ENCODE peak calls at places on chromosome 2, in four cellular contexts. Q is kidney, V is testis, I is SJSA1. U is an unnamed sample. For H3K9me3, the result is how much of the 10 kb centered on the place peaks cover.

GRCh38 chr2:97931851-97932211 is 63.9 kb downstream of the TMEM131 start:
- DNase-seq in Q (no peak), V (no peak), I (no peak), U (no peak)

GRCh38 chr2:178530625-178531142 is 50.4 kb downstream of the PLEKHA3 start:
- DNase-seq in Q (no peak), V (no peak), I (no peak), U (no peak)

GRCh38 chr2:95266781-95267430 is 7.3 kb upstream of the PROM2 start:
- DNase-seq in Q (peak), V (no peak), I (no peak), U (no peak)

GRCh38 chr2:46964835-46965560 is 49.4 kb upstream of the MCFD2 start:
- DNase-seq in Q (no peak), V (no peak), I (no peak), U (no peak)

GRCh38 chr2:55115795-55116597 is 65.7 kb upstream of the RTN4 start:
- DNase-seq in Q (no peak), V (no peak), I (peak), U (no peak)

GRCh38 chr2:78992451-78992806 is 33.1 kb upstream of the REG3G start:
- DNase-seq in Q (no peak), V (peak), I (no peak), U (no peak)

GRCh38 chr2:25177369-25177641 is 8.9 kb upstream of the POMC start:
- DNase-seq in Q (no peak), V (no peak), I (no peak), U (no peak)

GRCh38 chr2:232839680-232840079 is 30.4 kb upstream of the SNORC start:
- DNase-seq in Q (no peak), V (no peak), I (no peak), U (no peak)

GRCh38 chr2:100639588-100640195 is 76.9 kb downstream of the PDCL3 start:
- DNase-seq in Q (no peak), V (no peak), I (no peak), U (no peak)

GRCh38 chr2:100242416-100242815 is 79.9 kb downstream of the LONRF2 start:
- DNase-seq in Q (no peak), V (no peak), I (no peak), U (no peak)

GRCh38 chr2:71697106-71698010 is 244.0 kb downstream of the DYSF start:
- DNase-seq in Q (peak), V (no peak), I (no peak), U (no peak)

GRCh38 chr2:94979406-94980375 is 45.8 kb upstream of the MAL start:
- DNase-seq in Q (no peak), V (no peak), I (no peak), U (no peak)

GRCh38 chr2:99876956-99877355 is 265.4 kb downstream of the AFF3 start:
- DNase-seq in Q (no peak), V (no peak), I (no peak), U (no peak)

GRCh38 chr2:121297217-121297830 is 12.3 kb upstream of the TFCP2L1 start:
- DNase-seq in Q (no peak), V (peak), I (peak), U (no peak)

GRCh38 chr2:234990300-234990699 is 38.5 kb downstream of the SH3BP4 start:
- DNase-seq in Q (peak), V (no peak), I (no peak), U (no peak)

GRCh38 chr2:72953976-72954375 is 36.7 kb downstream of the EMX1 start:
- DNase-seq in Q (peak), V (no peak), I (no peak), U (peak)

GRCh38 chr2:86520153-86520552 is 43.1 kb downstream of the CHMP3 start:
- DNase-seq in Q (no peak), V (no peak), I (no peak), U (no peak)

GRCh38 chr2:102636283-102636907 is 17.0 kb downstream of the SLC9A2 start:
- DNase-seq in Q (no peak), V (no peak), I (no peak), U (no peak)

DNA sequence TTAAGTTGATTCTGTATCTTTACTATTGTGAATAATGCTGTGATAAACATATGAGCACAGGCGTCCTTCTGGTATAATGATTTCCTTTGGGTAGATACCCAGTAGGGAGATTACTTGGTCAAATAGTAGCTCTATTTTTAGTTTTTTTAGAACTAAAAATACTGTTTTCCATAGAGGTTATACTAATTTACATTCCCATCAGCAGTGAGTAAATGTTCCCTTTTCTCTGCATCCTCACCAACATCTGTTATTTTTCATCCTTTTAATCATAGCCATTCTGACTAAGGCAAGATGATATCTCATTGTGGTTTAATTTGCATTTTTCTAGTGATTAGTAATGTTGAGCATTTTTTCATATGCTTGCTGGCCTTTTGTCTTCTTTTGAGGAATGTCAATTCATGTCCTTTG is 35.1 kb downstream of the PMS1 start:
- DNase-seq in Q (no peak), V (no peak), I (peak), U (no peak)
- H3K27ac ChIP-seq in Q (no peak), V (no peak), I (peak), U (no peak)

GRCh38 chr2:239532305-239532649 is 131.5 kb upstream of the HDAC4 start:
- DNase-seq in Q (no peak), V (no peak), I (no peak), U (no peak)
- H3K9me3 ChIP-seq in Q (under half), V (under half), I (under half), U (under half)

GRCh38 chr2:219969508-219969907 is 342.1 kb downstream of the SLC4A3 start:
- DNase-seq in Q (no peak), V (no peak), I (no peak), U (no peak)
- H3K27ac ChIP-seq in Q (no peak), V (no peak), I (peak), U (no peak)

GRCh38 chr2:62216113-62216512 is 20.2 kb downstream of the B3GNT2 start:
- DNase-seq in Q (no peak), V (no peak), I (no peak), U (no peak)
- H3K9me3 ChIP-seq in Q (under half), V (under half), I (under half), U (under half)

GRCh38 chr2:200404615-200405014 is 98.1 kb downstream of the SPATS2L start:
- DNase-seq in Q (no peak), V (no peak), I (no peak), U (no peak)
- H3K27ac ChIP-seq in Q (no peak), V (no peak), I (peak), U (no peak)

DNA sequence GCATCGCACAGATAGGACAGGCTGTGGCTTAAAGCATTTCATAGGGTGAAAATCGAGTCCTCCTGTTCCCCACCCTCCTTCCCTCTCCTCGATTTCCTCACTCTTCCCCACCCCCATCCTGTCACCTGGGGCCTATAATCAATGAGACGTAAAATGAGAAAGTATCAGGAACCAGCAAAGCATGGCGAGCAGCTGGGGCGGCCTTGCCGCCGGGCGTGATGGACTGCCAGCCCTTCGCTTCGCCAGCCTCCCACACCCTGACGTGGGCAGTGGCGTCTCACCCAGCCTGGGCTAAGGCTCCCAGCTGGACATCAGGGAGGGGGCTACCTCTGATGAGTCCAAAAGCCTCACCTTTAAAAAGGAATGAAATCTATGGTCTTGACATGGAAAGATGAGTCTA is 11.1 kb downstream of the SLC30A3 start:
- DNase-seq in Q (no peak), V (no peak), I (no peak), U (no peak)
- H3K9me3 ChIP-seq in Q (under half), V (under half), I (under half), U (under half)

DNA sequence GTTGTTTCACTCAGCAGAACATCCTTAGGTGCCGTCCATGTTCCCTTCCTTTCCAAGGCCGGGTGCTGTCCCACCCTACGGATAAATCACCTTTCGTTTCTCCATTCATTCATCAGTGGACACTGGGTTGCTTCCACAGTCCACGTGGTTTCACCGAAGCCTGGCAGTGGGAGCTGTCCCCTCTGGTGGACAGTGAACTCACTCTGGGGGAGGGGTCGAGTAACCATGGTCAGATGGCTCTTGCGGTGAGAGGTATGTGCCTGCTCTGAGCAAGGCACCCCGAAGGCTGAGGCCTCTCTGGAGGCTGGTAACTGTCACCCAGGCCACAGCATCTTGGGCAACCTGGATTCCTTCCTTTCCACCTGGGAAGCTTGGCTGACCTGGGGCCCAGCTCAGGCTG is 61.5 kb upstream of the TWIST2 start:
- DNase-seq in Q (no peak), V (no peak), I (no peak), U (no peak)
- H3K27ac ChIP-seq in Q (no peak), V (no peak), I (no peak), U (no peak)

DNA sequence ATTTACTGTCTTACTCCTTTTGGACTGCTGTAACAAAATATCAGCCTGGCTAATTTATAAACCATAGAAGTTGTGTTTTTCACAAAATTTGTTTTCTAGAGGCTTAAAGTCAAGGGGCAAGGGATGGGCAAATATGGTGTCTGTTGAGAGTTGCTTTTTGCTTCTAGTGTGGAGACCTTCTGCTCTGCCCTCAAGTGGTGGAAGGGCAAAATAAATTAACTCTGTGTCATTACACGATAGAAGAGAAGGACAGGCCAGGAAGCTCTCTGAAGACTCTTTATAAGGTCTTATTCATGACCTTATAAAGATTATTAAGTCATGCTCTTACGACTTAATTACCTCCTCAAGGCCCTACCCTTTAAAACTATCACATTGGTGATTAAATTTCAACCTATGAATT is 181.2 kb upstream of the LRATD1 start:
- DNase-seq in Q (no peak), V (no peak), I (no peak), U (no peak)
- H3K9me3 ChIP-seq in Q (under half), V (under half), I (under half), U (under half)

GRCh38 chr2:159015174-159015573 is 46.7 kb downstream of the TANC1 start:
- DNase-seq in Q (no peak), V (no peak), I (no peak), U (no peak)

GRCh38 chr2:159015823-159016222 is 47.4 kb downstream of the TANC1 start:
- DNase-seq in Q (no peak), V (no peak), I (no peak), U (no peak)

GRCh38 chr2:159010963-159011362 is 42.5 kb downstream of the TANC1 start:
- DNase-seq in Q (no peak), V (no peak), I (peak), U (no peak)

GRCh38 chr2:159012142-159012541 is 43.7 kb downstream of the TANC1 start:
- DNase-seq in Q (no peak), V (no peak), I (no peak), U (no peak)

DNA sequence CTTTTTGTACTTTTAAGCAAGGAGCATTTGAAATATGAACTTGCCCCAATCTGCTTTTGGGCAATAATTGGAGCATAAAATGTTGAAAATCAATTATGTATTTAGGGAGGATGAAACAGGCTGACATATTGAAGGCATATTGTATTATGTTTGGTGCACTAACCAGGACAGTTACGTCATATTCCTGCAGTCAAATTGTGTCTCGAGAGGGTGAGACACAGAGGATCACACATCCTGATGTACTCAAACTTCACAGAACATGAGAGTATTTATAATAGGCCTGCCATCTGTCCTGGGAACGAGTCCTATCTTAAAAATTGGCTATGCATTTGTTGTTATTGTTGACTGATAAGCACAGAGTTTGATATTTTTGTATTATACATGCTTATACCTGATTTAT is 44.7 kb downstream of the TANC1 start:
- DNase-seq in Q (no peak), V (no peak), I (no peak), U (no peak)
- H3K27ac ChIP-seq in Q (no peak), V (no peak), I (no peak), U (no peak)